ENCODE peak calls at places on chromosomes 6 and 20, in eight cellular contexts. M, E, N, Y, I, F, G and S are unnamed samples.
A peak's percentile ranks its signal among the peaks of the same experiment; 100 is the strongest.

GRCh38 chr20:38049800-38050199 is 16.3 kb downstream of the RPRD1B start:
- DNase-seq in M (no peak), E (no peak), N (no peak), Y (peak; percentile 76), I (no peak), F (no peak), G (no peak), S (no peak)

GRCh38 chr6:87118054-87118453 is 23.1 kb upstream of the CGA start:
- DNase-seq in M (no peak), E (no peak), N (no peak), Y (no peak), I (no peak), F (no peak), G (no peak), S (no peak)

GRCh38 chr6:48701572-48701971 is 590.6 kb upstream of the PTCHD4 start:
- DNase-seq in M (no peak), E (no peak), N (no peak), Y (no peak), I (no peak), F (no peak), G (no peak), S (no peak)

GRCh38 chr6:135488023-135488422 is 9.5 kb downstream of the AHI1 start:
- DNase-seq in M (no peak), E (no peak), N (no peak), Y (peak; percentile 60), I (no peak), F (no peak), G (peak; percentile 12), S (no peak)

GRCh38 chr6:79731471-79731870 is 100.3 kb downstream of the SH3BGRL2 start:
- DNase-seq in M (no peak), E (no peak), N (no peak), Y (no peak), I (no peak), F (no peak), G (no peak), S (no peak)

GRCh38 chr20:24933266-24933908 is 15.7 kb upstream of the CST7 start:
- DNase-seq in M (no peak), E (peak; percentile 7), N (no peak), Y (no peak), I (no peak), F (peak; percentile 50), G (no peak), S (no peak)

GRCh38 chr6:18242062-18242851 is 22.1 kb downstream of the DEK start:
- DNase-seq in M (no peak), E (no peak), N (no peak), Y (peak; percentile 73), I (no peak), F (no peak), G (no peak), S (no peak)

GRCh38 chr6:23563329-23563728 is 562.7 kb upstream of the NRSN1 start:
- DNase-seq in M (no peak), E (no peak), N (no peak), Y (no peak), I (peak; percentile 4), F (no peak), G (no peak), S (no peak)

GRCh38 chr20:34302312-34302722 is 838 bp downstream of the AHCY start:
- DNase-seq in M (no peak), E (no peak), N (no peak), Y (peak; percentile 35), I (no peak), F (no peak), G (no peak), S (no peak)

GRCh38 chr6:134495893-134496253 is 178.0 kb upstream of the SGK1 start:
- DNase-seq in M (no peak), E (no peak), N (no peak), Y (no peak), I (no peak), F (no peak), G (no peak), S (no peak)

GRCh38 chr6:91782789-91783188 is 1195.9 kb upstream of the MAP3K7 start:
- DNase-seq in M (no peak), E (no peak), N (no peak), Y (peak; percentile 6), I (no peak), F (no peak), G (peak; percentile 71), S (no peak)

GRCh38 chr6:91476000-91476399 is 889.1 kb upstream of the MAP3K7 start:
- DNase-seq in M (peak; percentile 28), E (no peak), N (no peak), Y (peak; percentile 69), I (peak; percentile 25), F (no peak), G (peak; percentile 66), S (no peak)

GRCh38 chr20:62518911-62519310 is 43.1 kb upstream of the GATA5 start:
- DNase-seq in M (no peak), E (no peak), N (no peak), Y (no peak), I (no peak), F (no peak), G (no peak), S (no peak)

GRCh38 chr20:13243826-13244376 is 22.8 kb downstream of the ISM1 start:
- DNase-seq in M (no peak), E (no peak), N (no peak), Y (no peak), I (no peak), F (no peak), G (no peak), S (no peak)

GRCh38 chr6:6105472-6106036 is 98.8 kb upstream of the NRN1 start:
- DNase-seq in M (no peak), E (no peak), N (peak; percentile 9), Y (no peak), I (peak; percentile 35), F (no peak), G (peak; percentile 39), S (no peak)

GRCh38 chr6:137417411-137417810 is 76.8 kb downstream of the OLIG3 start:
- DNase-seq in M (no peak), E (no peak), N (no peak), Y (no peak), I (no peak), F (no peak), G (no peak), S (no peak)

GRCh38 chr20:11810316-11811130 is 107.2 kb upstream of the BTBD3 start:
- DNase-seq in M (no peak), E (no peak), N (no peak), Y (peak; percentile 63), I (no peak), F (no peak), G (peak; percentile 15), S (no peak)

GRCh38 chr6:158437571-158437970 is 122.3 kb upstream of the TMEM181 start:
- DNase-seq in M (no peak), E (no peak), N (no peak), Y (no peak), I (no peak), F (no peak), G (no peak), S (no peak)

GRCh38 chr6:141552463-141552862 is 580.3 kb upstream of the GJE1 start:
- DNase-seq in M (no peak), E (no peak), N (no peak), Y (peak; percentile 90), I (no peak), F (no peak), G (no peak), S (no peak)

GRCh38 chr20:22924036-22924737 is 110.9 kb upstream of the SSTR4 start:
- DNase-seq in M (no peak), E (no peak), N (no peak), Y (no peak), I (no peak), F (no peak), G (no peak), S (no peak)

GRCh38 chr20:14948416-14948815 is 611.0 kb upstream of the FLRT3 start:
- DNase-seq in M (no peak), E (no peak), N (no peak), Y (no peak), I (no peak), F (no peak), G (no peak), S (no peak)
- TF ChIP-seq CTCF in M (no peak), E (no peak), N (no peak), Y (peak; percentile 15), I (no peak), F (no peak), G (no peak), S (no peak)

DNA sequence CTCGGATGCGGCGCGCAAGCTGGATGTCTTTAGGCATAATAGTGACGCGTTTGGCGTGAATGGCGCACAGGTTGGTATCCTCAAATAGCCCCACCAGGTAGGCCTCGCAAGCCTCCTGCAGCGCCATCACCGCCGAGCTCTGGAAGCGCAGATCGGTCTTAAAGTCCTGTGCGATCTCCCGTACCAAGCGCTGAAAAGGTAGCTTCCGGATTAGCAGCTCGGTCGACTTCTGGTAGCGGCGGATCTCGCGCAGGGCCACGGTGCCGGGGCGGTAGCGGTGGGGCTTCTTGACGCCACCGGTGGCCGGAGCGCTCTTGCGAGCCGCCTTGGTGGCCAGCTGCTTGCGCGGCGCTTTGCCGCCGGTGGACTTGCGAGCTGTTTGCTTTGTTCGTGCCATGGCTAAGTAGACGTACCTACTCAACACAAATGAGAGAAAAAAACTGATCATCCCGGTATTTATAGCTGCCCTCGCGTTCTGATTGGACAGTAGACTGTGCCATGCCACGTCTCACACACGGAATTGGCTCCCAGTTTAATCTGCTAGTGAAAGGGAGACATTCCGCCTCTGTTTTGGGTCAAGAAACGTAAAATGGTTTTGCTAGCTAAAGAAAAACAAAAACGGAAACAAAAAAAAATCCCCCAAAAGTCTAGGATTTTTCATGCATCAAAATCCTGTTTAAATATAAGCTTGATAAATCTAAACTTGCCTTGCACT is 40.1 kb downstream of the OR2B2 start:
- DNase-seq in M (peak; percentile 78), E (peak; percentile 86), N (peak; percentile 85), Y (peak; percentile 98), I (peak; percentile 93), F (peak; percentile 80), G (peak; percentile 97), S (no peak)
- TF ChIP-seq CTCF in M (no peak), E (no peak), N (peak; percentile 27), Y (peak; percentile 34), I (no peak), F (no peak), G (peak; percentile 37), S (no peak)

GRCh38 chr6:145213614-145214013 is 521.7 kb downstream of the EPM2A start:
- DNase-seq in M (no peak), E (no peak), N (no peak), Y (no peak), I (no peak), F (no peak), G (no peak), S (no peak)

GRCh38 chr6:145212807-145213206 is 522.5 kb downstream of the EPM2A start:
- DNase-seq in M (no peak), E (no peak), N (no peak), Y (no peak), I (no peak), F (no peak), G (no peak), S (no peak)

GRCh38 chr6:145209312-145209711 is 526.0 kb downstream of the EPM2A start:
- DNase-seq in M (no peak), E (no peak), N (no peak), Y (no peak), I (no peak), F (no peak), G (no peak), S (no peak)

GRCh38 chr6:145214570-145214969 is 520.8 kb downstream of the EPM2A start:
- DNase-seq in M (no peak), E (no peak), N (no peak), Y (peak; percentile 53), I (peak; percentile 23), F (no peak), G (peak; percentile 72), S (no peak)
- TF ChIP-seq CTCF in M (peak; percentile 13), E (no peak), N (peak; percentile 67), Y (peak; percentile 46), I (no peak), F (no peak), G (peak; percentile 78), S (no peak)

GRCh38 chr6:104201557-104201956 is 658.2 kb downstream of the HACE1 start:
- DNase-seq in M (no peak), E (no peak), N (no peak), Y (no peak), I (no peak), F (no peak), G (peak; percentile 24), S (no peak)
- TF ChIP-seq CTCF in M (no peak), E (no peak), N (no peak), Y (no peak), I (no peak), F (no peak), G (peak; percentile 37), S (no peak)